ENCODE peak calls at places on chromosomes 12 and 14, in ten cellular contexts. U is GM12865, R is neural progenitor cell, H is left ventricle myocardium inferior, A is natural killer cell, L is HFFc6, C is HepG2, W is hepatocyte, E is cardiac fibroblast, Z is AG10803. O is an unnamed sample.

GRCh38 chr12:121573949-121574520 is 6.8 kb downstream of the KDM2B start:
- DNase-seq in C (no peak), R (no peak), L (no peak), U (no peak), H (no peak), Z (no peak), E (no peak), W (no peak), A (no peak), O (no peak)

GRCh38 chr12:6188954-6189353 is 11.2 kb upstream of the CD9 start:
- DNase-seq in W (no peak), C (no peak), U (no peak), L (no peak), A (no peak), R (no peak), E (no peak), H (no peak), Z (no peak), O (no peak)

GRCh38 chr14:51855234-51855633 is 5.2 kb upstream of the GNG2 start:
- DNase-seq in H (no peak), R (no peak), W (no peak), U (no peak), E (peak; percentile 38), L (peak; percentile 26), A (no peak), C (no peak), Z (peak; percentile 58), O (no peak)

GRCh38 chr14:74933925-74934435 is 10.9 kb upstream of the RPS6KL1 start:
- DNase-seq in A (no peak), E (no peak), H (no peak), C (no peak), R (no peak), W (no peak), Z (peak; percentile 42), U (no peak), L (no peak), O (no peak)

GRCh38 chr14:23383041-23383440 is 6.2 kb downstream of the CMTM5 start:
- DNase-seq in L (no peak), U (no peak), H (no peak), C (no peak), R (no peak), E (no peak), A (no peak), Z (no peak), W (no peak), O (no peak)

GRCh38 chr14:91751719-91752118 is 19.8 kb upstream of the CATSPERB start:
- DNase-seq in L (no peak), U (no peak), Z (no peak), W (no peak), H (no peak), A (no peak), R (no peak), C (no peak), E (no peak), O (no peak)

GRCh38 chr14:102262894-102263462 is 42.0 kb downstream of the MOK start:
- DNase-seq in E (peak; percentile 62), L (peak; percentile 25), W (no peak), U (no peak), R (peak; percentile 62), A (no peak), Z (no peak), C (peak; percentile 95), H (no peak), O (no peak)

GRCh38 chr12:117986705-117987469 is 18.1 kb upstream of the KSR2 start:
- DNase-seq in E (no peak), H (no peak), L (peak; percentile 82), A (no peak), U (no peak), C (no peak), Z (peak; percentile 63), R (no peak), W (no peak), O (no peak)

GRCh38 chr12:57610553-57611115 is 601 bp upstream of the ARHGEF25 start:
- DNase-seq in Z (no peak), C (no peak), W (no peak), R (peak; percentile 61), H (peak; percentile 75), L (no peak), U (no peak), E (no peak), A (no peak), O (no peak)

GRCh38 chr14:64755661-64756265 is 51.5 kb downstream of the PLEKHG3 start:
- DNase-seq in U (peak; percentile 48), Z (peak; percentile 59), L (peak; percentile 36), A (peak; percentile 39), H (no peak), R (no peak), C (no peak), W (peak; percentile 74), E (no peak), O (no peak)

GRCh38 chr14:103109789-103110415 is 13.4 kb upstream of the TNFAIP2 start:
- DNase-seq in Z (peak; percentile 76), E (peak; percentile 71), U (no peak), L (peak; percentile 62), C (peak; percentile 73), R (peak; percentile 59), W (no peak), A (no peak), H (no peak), O (no peak)

GRCh38 chr14:69712637-69713088 is 54.3 kb upstream of the SRSF5 start:
- DNase-seq in U (no peak), H (peak; percentile 59), L (no peak), A (no peak), R (peak; percentile 43), W (no peak), C (no peak), E (no peak), Z (no peak), O (no peak)

GRCh38 chr12:53755451-53756290 is 3.9 kb upstream of the CISTR start:
- DNase-seq in C (no peak), R (no peak), E (no peak), W (no peak), U (no peak), A (no peak), L (no peak), H (no peak), Z (no peak), O (no peak)
- TF ChIP-seq CTCF in C (peak; percentile 27), R (peak; percentile 49), E (no peak), W (no peak), U (peak; percentile 13), A (no peak), L (peak; percentile 26), H (no peak), Z (no peak), O (peak; percentile 33)

DNA sequence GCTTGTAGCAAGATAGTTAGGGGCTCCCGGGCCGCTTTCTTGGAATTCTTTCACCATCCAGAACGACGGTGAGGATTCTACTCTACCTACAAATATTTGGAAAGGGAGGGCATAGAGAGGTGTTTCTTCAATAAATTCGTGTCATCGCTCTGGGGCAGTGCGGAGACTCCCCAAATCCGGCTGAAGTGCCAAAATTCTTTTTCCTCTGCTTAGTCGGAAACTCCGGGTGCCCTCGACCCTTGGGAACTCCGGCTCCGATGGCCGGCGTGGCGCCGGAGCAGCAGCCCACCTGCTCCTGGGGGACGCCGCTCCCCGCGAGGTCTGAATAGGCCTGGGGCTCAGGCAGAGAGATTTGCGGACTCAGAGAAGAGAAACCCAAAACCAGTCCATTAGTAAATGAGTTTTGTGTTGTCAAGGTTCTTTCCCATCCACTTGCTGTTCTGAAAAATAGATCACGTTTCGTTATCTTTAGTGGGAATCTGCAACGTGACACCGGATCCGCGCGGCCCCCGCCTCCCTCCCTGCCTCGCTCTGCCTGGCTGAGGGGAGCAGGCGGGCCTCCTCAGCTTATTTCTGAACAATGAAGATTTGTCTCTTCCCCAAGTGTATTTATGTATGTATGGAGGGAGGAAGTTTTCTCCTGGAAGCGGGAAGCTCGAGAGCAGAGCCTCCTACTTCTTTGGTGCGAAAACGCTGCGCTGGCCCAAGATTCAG is 3.6 kb upstream of the SIX1 start:
- DNase-seq in W (no peak), R (peak; percentile 53), E (no peak), Z (no peak), A (no peak), C (no peak), H (no peak), U (no peak), L (no peak), O (no peak)
- TF ChIP-seq CTCF in W (no peak), R (no peak), E (no peak), Z (no peak), A (no peak), C (no peak), H (no peak), U (no peak), L (no peak), O (no peak)

DNA sequence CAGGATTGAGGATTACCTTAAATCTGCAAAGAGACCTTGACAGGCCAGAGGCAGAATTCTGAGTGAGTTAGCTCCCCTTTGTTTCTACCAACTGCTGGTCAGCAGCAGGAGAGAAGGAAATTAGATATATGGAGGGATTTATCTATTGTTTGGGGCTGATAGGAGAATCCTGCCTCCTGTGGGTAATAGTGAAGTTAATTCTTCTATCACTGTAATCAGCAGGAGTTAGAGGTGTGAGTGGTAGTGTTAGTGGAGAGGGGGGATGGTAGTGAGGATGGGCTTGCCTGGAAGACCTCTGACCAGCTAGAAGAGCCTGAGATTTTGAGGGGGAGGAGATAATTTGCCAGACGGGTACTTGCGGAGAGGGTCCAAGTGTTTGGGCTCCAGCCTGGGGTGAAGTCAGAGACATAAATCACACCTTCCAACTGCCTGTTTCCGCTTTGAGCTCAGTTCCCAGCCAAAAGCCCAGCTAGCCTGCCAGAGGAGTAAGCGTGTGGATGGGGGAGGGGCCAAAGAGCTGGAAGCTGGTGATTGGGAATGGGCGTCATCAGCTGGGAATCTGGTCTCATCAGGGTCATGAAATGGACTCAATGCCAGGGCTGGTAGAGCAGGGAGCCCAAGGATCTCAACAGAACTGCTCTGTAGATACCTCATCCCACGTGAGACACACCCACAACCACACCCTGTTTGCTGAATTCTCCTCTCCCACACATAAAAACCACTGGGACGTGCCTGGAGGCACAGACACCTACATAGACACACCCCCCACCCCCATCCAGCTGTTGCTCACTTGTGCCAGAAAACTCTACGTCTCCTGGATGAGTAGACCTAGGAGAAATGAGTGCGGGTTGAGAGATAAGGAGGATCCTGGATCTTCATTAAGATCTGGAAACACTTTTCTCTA is 13.1 kb upstream of the ITGA5 start:
- DNase-seq in Z (peak; percentile 86), A (no peak), H (peak; percentile 77), W (peak; percentile 71), C (no peak), U (no peak), L (peak; percentile 58), E (peak; percentile 91), R (peak; percentile 60), O (no peak)
- TF ChIP-seq CTCF in Z (no peak), A (no peak), H (no peak), W (no peak), C (no peak), U (no peak), L (peak; percentile 33), E (no peak), R (no peak), O (no peak)

DNA sequence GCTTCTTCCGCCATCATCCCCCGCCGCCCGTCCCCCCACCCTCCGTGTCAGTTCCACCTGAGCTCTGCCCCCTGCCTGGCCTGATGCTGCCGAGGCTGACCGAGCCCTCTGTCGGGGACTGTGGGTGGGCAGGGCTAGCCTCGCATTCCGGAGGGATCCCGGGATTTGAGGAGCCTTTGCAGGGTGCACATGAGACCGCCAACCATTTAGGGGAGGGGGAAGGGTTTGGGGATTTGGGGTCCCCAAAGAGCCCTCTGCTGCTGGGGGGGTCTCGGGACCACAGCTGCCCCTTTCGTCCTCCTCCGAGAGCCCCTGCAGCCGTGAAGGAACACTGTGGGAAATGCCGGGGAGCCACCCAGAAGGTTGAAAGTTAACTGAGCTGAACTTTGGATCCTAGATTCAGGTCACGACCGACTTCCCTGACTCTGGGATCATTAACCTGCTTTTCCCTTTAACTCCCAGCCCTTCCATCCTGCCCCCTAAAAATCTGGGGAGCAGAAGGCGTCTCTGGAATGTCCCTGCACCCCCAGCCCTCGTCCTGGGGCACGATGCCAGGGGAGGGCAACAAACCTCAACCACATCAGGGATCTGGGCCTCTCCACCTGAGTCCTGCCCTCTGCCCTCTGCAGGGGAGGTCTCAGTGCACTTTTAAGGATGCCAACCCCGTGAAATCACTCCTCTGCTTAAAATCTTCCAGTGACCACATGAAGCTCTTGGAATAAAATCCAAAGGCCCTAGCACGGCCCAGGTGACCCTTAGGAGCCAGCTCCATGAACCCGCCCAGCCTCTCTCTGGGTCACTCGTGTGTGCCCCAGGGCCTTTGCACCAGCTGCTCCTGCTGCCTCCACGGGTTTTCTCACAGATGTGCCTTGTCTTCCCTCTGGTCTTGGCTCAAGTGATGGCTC is 94.9 kb downstream of the RFLNA start:
- DNase-seq in C (peak; percentile 38), H (no peak), U (no peak), E (no peak), Z (no peak), L (no peak), W (no peak), R (peak; percentile 59), A (no peak), O (no peak)
- TF ChIP-seq CTCF in C (peak; percentile 40), H (no peak), U (no peak), E (no peak), Z (no peak), L (no peak), W (no peak), R (no peak), A (no peak), O (no peak)